ENCODE peak calls at places on chromosomes 2 and 18, in four cellular contexts. G, F, P and X are unnamed samples.

GRCh38 chr2:177291701-177292100 is 27.2 kb upstream of the NFE2L2 start:
- DNase-seq in P (no peak), F (no peak), G (no peak), X (no peak)

GRCh38 chr2:129936334-129936934 is 43.0 kb upstream of the RAB6C start:
- DNase-seq in P (no peak), F (peak), G (no peak), X (no peak)

GRCh38 chr2:42929577-42929984 is 137.2 kb upstream of the HAAO start:
- DNase-seq in G (no peak), P (no peak), F (peak), X (no peak)

GRCh38 chr2:101473911-101474751 is 781 bp downstream of the RFX8 start:
- DNase-seq in F (peak), P (peak), G (no peak), X (no peak)

GRCh38 chr2:158025263-158025996 is 76.2 kb upstream of the UPP2 start:
- DNase-seq in F (no peak), G (no peak), P (no peak), X (no peak)

GRCh38 chr2:3131636-3132326 is 245.8 kb downstream of the EIPR1 start:
- DNase-seq in F (no peak), P (no peak), G (no peak), X (no peak)

GRCh38 chr2:101697794-101698418 is 399 bp downstream of the MAP4K4 start:
- DNase-seq in F (peak), P (peak), G (no peak), X (peak)

GRCh38 chr18:50665015-50665414 is 105.1 kb downstream of the MAPK4 start:
- DNase-seq in G (no peak), F (no peak), P (no peak), X (no peak)

GRCh38 chr2:236743623-236744280 is 174.1 kb downstream of the ACKR3 start:
- DNase-seq in F (no peak), P (no peak), G (no peak), X (no peak)

GRCh38 chr2:175935289-175936181 is 66.5 kb downstream of the LNPK start:
- DNase-seq in F (no peak), G (no peak), P (no peak), X (no peak)

GRCh38 chr2:99101697-99102096 is 39.8 kb upstream of the C2orf15 start:
- DNase-seq in G (no peak), P (no peak), F (peak), X (no peak)

GRCh38 chr18:68221116-68221724 is 493.7 kb downstream of the TMX3 start:
- DNase-seq in F (no peak), P (no peak), G (no peak), X (peak)

GRCh38 chr2:170928036-170928823 is 823 bp upstream of the GORASP2 start:
- DNase-seq in F (peak), G (no peak), P (peak), X (no peak)

DNA sequence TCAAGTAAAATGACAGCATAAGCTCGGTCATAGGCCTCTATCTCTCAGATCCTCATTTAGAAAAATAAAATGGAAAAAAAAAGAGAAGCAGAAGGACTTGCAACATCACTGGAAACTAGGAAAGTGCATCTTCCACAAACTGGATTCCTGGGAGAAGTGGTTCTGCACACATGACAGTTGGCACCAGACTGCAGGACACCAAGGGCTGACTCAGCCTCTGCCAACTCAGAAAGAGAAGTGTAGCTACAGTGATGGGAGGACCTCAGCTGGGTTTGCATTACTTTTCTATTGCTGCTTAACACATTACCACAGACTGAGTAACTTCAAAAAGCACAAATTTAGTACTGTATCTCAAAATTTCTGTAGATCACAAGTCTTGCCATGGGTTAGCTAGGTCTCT is 409.5 kb upstream of the GCFC2 start:
- DNase-seq in G (no peak), P (no peak), F (no peak), X (no peak)
- TF ChIP-seq POLR2A in G (no peak), P (no peak), F (no peak), X (no peak)

DNA sequence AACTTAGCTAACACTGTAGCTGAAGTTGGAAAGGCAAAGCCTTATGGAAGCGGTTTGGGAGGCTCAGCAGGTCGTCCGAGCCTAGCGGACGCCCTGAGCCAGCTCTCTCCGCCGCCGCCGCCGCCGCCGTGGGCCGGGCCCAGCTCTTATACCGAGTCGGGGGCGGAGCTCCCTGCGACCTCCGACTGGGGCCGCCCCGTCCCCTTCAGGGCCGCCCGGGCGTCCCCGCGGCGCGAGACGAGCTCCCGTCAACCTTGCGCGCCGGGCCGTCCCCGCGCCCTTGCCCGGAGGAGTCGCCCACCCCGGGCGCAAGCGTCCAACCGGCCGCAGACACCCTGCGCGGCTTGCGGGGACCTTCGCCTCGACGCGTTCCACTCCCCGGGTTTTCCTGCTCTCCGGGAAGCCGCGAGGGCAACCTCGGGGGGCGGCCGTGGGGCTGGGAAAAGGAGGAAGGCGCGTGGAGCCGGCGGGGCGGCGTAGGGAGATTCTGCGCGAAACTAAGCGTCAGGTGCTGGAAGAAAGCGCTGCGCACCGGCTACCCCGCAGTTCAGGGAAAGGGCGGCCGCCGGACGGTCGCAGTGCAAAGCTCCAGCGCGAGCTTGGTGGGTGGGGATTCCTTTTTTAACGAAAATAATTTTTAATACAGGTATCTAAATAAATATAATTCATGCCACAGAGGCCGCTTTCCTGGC is at the start of gene SLC40A1:
- DNase-seq in P (peak), F (peak), G (no peak), X (peak)
- TF ChIP-seq POLR2A in P (peak), F (peak), G (peak), X (no peak)

GRCh38 chr2:27127883-27128670 is 4.5 kb downstream of the ABHD1 start:
- DNase-seq in G (no peak), F (no peak), P (no peak), X (no peak)
- TF ChIP-seq POLR2A in G (no peak), F (no peak), P (no peak), X (no peak)

DNA sequence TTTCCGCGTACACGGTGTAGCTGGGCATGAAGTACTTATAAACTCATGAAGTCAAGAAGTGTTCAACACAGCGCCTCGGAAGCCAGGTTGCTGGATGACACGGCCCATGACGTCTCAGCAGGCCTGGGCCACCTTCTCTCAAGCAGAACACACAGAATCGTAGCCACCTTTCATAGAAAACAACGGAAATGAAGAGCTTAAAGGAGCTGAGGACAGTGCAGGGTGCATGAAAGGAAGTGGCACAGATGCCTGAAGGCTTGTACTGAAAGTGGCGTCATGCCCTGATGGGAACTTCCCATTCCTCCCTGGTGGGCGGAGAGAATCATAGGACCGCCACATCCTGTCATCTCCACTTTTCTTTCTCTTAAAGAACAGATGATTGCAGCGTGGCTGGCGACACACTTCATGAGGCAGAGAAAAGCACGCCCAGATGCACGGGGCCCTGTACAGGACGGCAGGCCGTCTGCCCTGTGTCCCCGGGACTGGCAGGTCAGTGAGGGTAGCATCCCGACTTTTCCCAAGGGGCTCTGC is 31.1 kb downstream of the HDAC4 start:
- DNase-seq in F (peak), P (no peak), G (no peak), X (no peak)
- TF ChIP-seq POLR2A in F (no peak), P (no peak), G (peak), X (no peak)

GRCh38 chr2:107584577-107584976 is 242.1 kb upstream of the RGPD4 start:
- DNase-seq in G (no peak), F (no peak), P (no peak), X (no peak)

GRCh38 chr2:107576991-107577390 is 249.7 kb upstream of the RGPD4 start:
- DNase-seq in G (no peak), F (no peak), P (no peak), X (no peak)

GRCh38 chr2:107585851-107586250 is 240.8 kb upstream of the RGPD4 start:
- DNase-seq in G (no peak), F (peak), P (no peak), X (no peak)

GRCh38 chr2:107588181-107588580 is 238.5 kb upstream of the RGPD4 start:
- DNase-seq in G (no peak), F (no peak), P (no peak), X (no peak)

DNA sequence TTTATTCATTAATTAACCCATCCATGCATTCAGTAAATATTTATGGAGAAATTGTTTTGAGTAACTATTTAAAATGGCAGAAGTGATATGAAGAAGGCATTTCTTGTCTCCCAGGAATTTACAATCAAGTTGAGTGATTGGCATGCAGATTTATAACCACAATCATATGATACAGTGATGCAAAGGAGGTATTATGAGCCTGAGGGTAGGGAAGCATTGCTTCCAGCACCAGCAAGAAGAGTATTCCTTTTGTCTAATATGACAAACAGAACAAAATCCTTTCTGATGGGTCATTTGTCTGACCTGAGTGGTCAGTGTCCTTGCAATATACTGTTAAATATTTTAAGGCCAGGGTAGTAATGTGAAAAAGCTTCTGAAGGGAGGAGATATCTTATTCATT is 244.2 kb upstream of the RGPD4 start:
- DNase-seq in P (no peak), F (no peak), G (no peak), X (no peak)
- TF ChIP-seq POLR2A in P (no peak), F (no peak), G (no peak), X (no peak)

GRCh38 chr2:74530239-74531161 is 767 bp downstream of the HTRA2 start:
- DNase-seq in P (peak), G (no peak), F (peak), X (no peak)
- TF ChIP-seq POLR2A in P (no peak), G (no peak), F (no peak), X (no peak)

GRCh38 chr2:148020036-148020357 is 540 bp downstream of the ORC4 start:
- DNase-seq in F (peak), P (no peak), G (no peak), X (no peak)

GRCh38 chr2:148022351-148022750 is 1.5 kb downstream of the MBD5 start:
- DNase-seq in F (no peak), G (no peak), P (no peak), X (no peak)

GRCh38 chr2:148021059-148021985 is at the start of gene MBD5:
- DNase-seq in G (no peak), F (peak), P (no peak), X (peak)

GRCh38 chr2:148022882-148023281 is 2.0 kb downstream of the MBD5 start:
- DNase-seq in P (no peak), G (no peak), F (no peak), X (no peak)

DNA sequence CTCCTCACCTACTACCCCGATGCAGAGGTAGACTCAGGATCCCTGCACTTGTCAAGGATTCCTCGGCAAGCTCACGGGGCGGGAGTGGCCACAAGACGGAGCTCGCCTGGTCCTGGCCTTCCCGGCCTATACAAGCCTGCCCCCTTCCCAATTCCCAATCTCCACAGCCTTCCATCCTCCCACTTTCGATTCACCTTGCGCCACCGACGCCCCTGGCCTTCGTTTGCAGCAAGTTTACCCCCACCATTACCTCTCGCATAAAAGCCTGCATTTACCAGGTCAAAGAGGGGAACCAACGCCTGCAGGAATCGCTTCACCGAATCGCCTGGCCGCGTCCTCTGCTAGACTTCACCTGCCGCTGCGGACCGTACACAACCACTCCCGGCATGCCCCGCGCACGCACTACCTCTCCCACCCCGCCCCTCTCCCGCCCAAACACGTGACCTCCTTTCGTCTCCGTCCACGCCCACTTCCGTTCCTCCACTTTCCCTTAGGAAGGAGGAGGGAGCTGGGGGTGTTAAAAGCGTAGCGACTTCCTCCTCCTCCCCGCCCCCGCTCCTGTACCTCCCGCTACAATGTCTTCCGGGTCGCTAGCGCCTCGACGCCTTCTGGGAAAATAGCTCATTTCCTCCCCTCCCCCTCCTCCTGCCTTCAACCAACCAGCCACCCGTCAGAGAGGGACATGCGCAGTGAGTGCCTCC is at the start of gene ORC4:
- DNase-seq in G (peak), F (peak), P (peak), X (peak)
- TF ChIP-seq POLR2A in G (peak), F (peak), P (peak), X (peak)

DNA sequence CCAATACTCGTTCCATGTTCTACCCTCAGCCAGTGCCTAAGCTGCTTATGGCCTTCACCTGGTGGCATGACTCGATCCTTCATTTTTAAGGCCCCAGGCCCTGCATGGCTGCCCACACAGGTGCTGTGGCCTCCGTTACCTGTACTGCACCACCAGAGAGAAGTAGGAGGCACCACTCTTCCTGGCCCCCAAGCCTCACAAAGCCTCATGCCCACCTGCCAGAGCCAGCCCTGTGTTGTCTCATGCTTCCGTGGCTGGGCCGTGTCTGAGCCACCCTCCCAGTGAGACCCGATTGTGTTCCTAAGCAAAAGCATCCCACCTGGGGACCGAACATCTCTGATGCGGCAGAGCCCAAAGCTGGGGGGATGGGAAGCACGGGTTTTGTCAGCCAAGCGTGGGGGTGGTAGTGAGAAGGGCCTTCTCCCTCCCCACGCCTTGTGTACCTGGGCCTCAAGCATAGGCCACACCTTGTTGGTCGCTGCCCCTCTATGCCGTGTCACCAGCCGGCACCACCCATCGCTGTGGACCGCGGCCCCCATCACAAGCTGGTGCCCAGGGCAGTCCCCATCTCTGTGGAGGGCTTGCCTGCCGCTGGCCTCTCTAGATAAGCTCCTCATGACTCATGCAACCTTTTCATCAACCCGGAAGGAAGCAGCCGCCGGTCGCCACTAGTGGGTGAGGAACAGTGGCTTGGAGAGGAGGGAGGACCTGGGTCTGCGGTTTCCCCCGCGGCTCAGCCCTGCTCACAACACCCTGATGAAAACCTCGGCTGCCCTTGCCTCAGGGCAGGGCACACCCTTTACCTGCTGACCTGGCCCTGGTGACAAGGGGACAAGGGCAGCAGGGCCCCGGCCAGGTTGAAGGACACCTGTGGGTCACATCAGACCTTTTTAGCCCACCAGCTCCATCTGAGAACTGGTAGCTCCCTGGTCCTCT is 2.7 kb upstream of the RNPEPL1 start:
- DNase-seq in P (peak), F (peak), G (peak), X (no peak)
- TF ChIP-seq POLR2A in P (peak), F (no peak), G (peak), X (no peak)

GRCh38 chr2:231667096-231667427 is 41.3 kb upstream of the PTMA start:
- DNase-seq in G (no peak), F (no peak), P (no peak), X (no peak)

GRCh38 chr2:231665208-231665921 is 43.0 kb upstream of the PTMA start:
- DNase-seq in G (no peak), P (no peak), F (no peak), X (no peak)

GRCh38 chr2:231664727-231665126 is 43.6 kb upstream of the PTMA start:
- DNase-seq in F (no peak), G (no peak), P (no peak), X (no peak)

GRCh38 chr2:231667497-231667896 is 40.8 kb upstream of the PTMA start:
- DNase-seq in F (peak), G (no peak), P (no peak), X (no peak)

GRCh38 chr2:231666171-231667095 is 41.9 kb upstream of the PTMA start:
- DNase-seq in F (peak), G (peak), P (peak), X (peak)
- TF ChIP-seq POLR2A in F (peak), G (peak), P (peak), X (no peak)

GRCh38 chr2:28870146-28870891 is at the start of gene TRMT61B:
- DNase-seq in P (peak), G (peak), F (peak), X (peak)
- TF ChIP-seq POLR2A in P (peak), G (peak), F (peak), X (peak)